ENCODE peak calls at places on chromosomes 7 and 10, in six cellular contexts. L is K562, H is sigmoid colon, P is A549, J is H1, G is tibial nerve. S is an unnamed sample.

GRCh38 chr10:75294866-75295692 is 59.3 kb upstream of the COMTD1 start:
- DNase-seq in H (peak), G (peak), J (no peak), P (peak), L (peak), S (peak)

GRCh38 chr7:155921804-155922506 is 109.7 kb upstream of the SHH start:
- DNase-seq in P (no peak), G (no peak), L (no peak), J (no peak), H (peak), S (peak)

GRCh38 chr10:28676297-28676967 is 889 bp upstream of the BAMBI start:
- DNase-seq in L (no peak), P (no peak), H (peak), J (no peak), G (no peak), S (peak)

GRCh38 chr7:30789334-30789711 is 18.1 kb downstream of the MINDY4 start:
- DNase-seq in H (no peak), G (no peak), J (no peak), L (no peak), P (no peak), S (no peak)

GRCh38 chr7:2637505-2638223 is 5.9 kb downstream of the TTYH3 start:
- DNase-seq in P (no peak), H (peak), J (no peak), G (peak), L (no peak), S (peak)

GRCh38 chr10:60281331-60281730 is 108.3 kb downstream of the ANK3 start:
- DNase-seq in J (no peak), P (no peak), L (no peak), G (no peak), H (no peak), S (no peak)

GRCh38 chr10:45515630-45516029 is 141.6 kb downstream of the ALOX5 start:
- DNase-seq in G (no peak), P (no peak), J (no peak), H (no peak), L (no peak), S (no peak)

GRCh38 chr7:12712236-12712635 is 24.8 kb downstream of the ARL4A start:
- DNase-seq in P (no peak), J (no peak), L (no peak), H (no peak), G (no peak), S (no peak)

GRCh38 chr7:129689995-129690581 is 78.6 kb downstream of the NRF1 start:
- DNase-seq in G (no peak), J (no peak), L (no peak), P (no peak), H (no peak), S (no peak)

GRCh38 chr10:32346551-32347362 is at the start of gene EPC1:
- DNase-seq in G (peak), P (peak), J (peak), H (peak), L (peak), S (peak)

GRCh38 chr10:91162495-91163268 is 57.8 kb upstream of the PCGF5 start:
- DNase-seq in J (no peak), G (peak), L (peak), P (peak), H (peak), S (peak)

GRCh38 chr7:12567015-12567414 is 3.5 kb upstream of the SCIN start:
- DNase-seq in J (no peak), L (no peak), G (no peak), H (no peak), P (no peak), S (no peak)

GRCh38 chr10:31932838-31933237 is 4.2 kb upstream of the ARHGAP12 start:
- DNase-seq in J (no peak), L (no peak), H (no peak), P (no peak), G (no peak), S (no peak)

GRCh38 chr10:2817923-2818322 is 249.4 kb upstream of the PFKP start:
- DNase-seq in G (no peak), J (no peak), P (no peak), L (no peak), H (no peak), S (no peak)

GRCh38 chr10:70354566-70355233 is 27.7 kb downstream of the LRRC20 start:
- DNase-seq in H (peak), P (no peak), L (no peak), J (no peak), G (no peak), S (no peak)

GRCh38 chr7:140475747-140476333 is 3.5 kb downstream of the MKRN1 start:
- DNase-seq in J (no peak), L (peak), P (peak), H (peak), G (no peak), S (peak)

GRCh38 chr7:3140834-3141233 is 97.2 kb upstream of the CARD11 start:
- DNase-seq in J (no peak), P (no peak), G (no peak), H (no peak), L (no peak), S (no peak)

GRCh38 chr7:66524738-66525137 is 103.9 kb upstream of the KCTD7 start:
- DNase-seq in H (no peak), J (no peak), P (no peak), L (no peak), G (no peak), S (no peak)

GRCh38 chr7:127582361-127582760 is 3.0 kb downstream of the GCC1 start:
- DNase-seq in L (no peak), H (peak), J (no peak), G (no peak), P (no peak), S (peak)

GRCh38 chr7:49187543-49188268 is 263.4 kb downstream of the CDC14C start:
- DNase-seq in G (no peak), H (no peak), P (no peak), L (no peak), J (no peak), S (no peak)
- TF ChIP-seq CTCF in G (no peak), H (no peak), P (no peak), L (no peak), J (no peak), S (no peak)

DNA sequence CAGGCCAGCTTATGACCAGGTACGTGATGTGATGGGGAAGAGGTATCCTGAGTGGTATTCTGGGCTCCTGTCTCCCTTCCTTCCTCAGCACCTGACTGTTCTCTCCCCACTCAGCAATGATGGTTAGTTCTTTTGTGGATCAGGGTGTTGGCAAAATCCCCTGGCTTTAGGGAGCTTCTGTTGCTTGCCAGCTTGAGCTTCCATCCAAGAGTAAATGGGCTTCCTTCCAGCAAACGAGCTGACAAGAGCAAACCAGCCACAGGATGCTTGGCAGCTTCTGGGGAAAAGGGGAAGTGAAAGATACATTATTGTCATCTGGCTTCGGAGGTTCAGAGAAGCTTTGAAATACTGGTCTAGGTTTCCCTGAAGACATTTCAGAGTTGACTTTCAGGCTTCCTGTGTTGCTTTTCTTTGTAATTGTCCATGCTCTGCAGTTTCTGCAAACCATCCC is 5.2 kb downstream of the DUSP5 start:
- DNase-seq in P (no peak), G (no peak), J (no peak), L (no peak), H (peak), S (peak)
- TF ChIP-seq EP300 in P (no peak), G (peak), J (no peak), L (no peak), H (no peak), S (no peak)

GRCh38 chr7:106112118-106112971 is at the start of gene SYPL1:
- DNase-seq in H (peak), L (peak), J (peak), G (peak), P (peak), S (peak)
- TF ChIP-seq POLR2A in H (peak), L (peak), J (peak), G (peak), P (peak), S (peak)

GRCh38 chr7:43727003-43727402 is 2.3 kb downstream of the COA1 start:
- DNase-seq in G (no peak), P (no peak), H (no peak), J (no peak), L (no peak), S (no peak)

GRCh38 chr7:43723002-43723331 is 6.4 kb downstream of the COA1 start:
- DNase-seq in J (no peak), G (no peak), H (no peak), P (no peak), L (no peak), S (no peak)

GRCh38 chr7:43727494-43727893 is 1.8 kb downstream of the COA1 start:
- DNase-seq in G (no peak), L (no peak), H (no peak), J (no peak), P (no peak), S (no peak)

GRCh38 chr7:43726466-43726865 is 2.9 kb downstream of the COA1 start:
- DNase-seq in P (no peak), H (no peak), J (no peak), G (no peak), L (no peak), S (no peak)

DNA sequence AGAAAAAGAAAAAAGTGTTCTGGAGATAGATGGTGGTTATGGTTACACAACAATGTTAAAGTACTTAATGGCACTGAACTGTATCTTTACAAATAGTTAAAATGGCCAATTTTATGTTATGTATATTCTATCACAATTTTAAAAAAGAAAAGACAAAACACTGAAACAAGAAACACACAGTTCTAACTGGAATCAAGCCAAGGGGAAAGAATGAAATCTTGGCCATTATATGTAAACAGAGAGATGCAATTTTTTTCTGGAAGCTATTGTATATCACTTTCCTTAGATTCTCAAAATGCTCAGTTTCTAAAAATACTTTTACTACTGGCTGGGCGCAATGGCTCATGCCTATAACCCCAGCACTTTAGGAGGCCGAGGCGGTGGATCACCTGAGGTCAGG is 4.1 kb downstream of the COA1 start:
- DNase-seq in L (no peak), H (no peak), P (no peak), G (no peak), J (no peak), S (no peak)
- TF ChIP-seq CTCF in L (no peak), H (no peak), P (no peak), G (no peak), J (no peak), S (no peak)

GRCh38 chr10:83075395-83076072 is 1063.8 kb upstream of the GHITM start:
- DNase-seq in H (no peak), P (no peak), L (no peak), G (no peak), J (no peak), S (no peak)
- TF ChIP-seq EP300 in H (no peak), P (no peak), L (no peak), G (no peak), J (no peak), S (no peak)

DNA sequence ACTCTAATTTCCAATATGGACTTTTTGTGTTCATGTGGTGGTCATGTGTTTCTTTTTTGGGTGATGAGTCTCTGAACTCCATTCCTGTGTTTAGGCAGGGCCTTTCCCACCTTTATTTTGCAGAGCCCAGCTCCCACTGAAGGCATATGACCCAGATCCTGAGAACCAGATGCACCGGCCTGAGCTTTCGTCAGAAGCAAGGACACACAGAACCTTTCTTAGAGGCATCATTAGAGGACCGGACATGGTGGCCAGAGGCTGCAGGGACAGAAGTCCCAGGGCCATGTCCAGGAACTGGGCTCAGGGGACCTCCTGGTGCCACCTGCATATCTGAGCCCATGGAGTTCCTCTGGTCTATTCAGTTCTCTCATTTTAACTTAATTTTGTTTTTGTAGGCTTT is 200.9 kb upstream of the ZNF32 start:
- DNase-seq in P (no peak), G (no peak), H (no peak), L (no peak), J (no peak), S (no peak)
- TF ChIP-seq POLR2A in P (no peak), G (no peak), H (no peak), L (no peak), J (no peak), S (no peak)

DNA sequence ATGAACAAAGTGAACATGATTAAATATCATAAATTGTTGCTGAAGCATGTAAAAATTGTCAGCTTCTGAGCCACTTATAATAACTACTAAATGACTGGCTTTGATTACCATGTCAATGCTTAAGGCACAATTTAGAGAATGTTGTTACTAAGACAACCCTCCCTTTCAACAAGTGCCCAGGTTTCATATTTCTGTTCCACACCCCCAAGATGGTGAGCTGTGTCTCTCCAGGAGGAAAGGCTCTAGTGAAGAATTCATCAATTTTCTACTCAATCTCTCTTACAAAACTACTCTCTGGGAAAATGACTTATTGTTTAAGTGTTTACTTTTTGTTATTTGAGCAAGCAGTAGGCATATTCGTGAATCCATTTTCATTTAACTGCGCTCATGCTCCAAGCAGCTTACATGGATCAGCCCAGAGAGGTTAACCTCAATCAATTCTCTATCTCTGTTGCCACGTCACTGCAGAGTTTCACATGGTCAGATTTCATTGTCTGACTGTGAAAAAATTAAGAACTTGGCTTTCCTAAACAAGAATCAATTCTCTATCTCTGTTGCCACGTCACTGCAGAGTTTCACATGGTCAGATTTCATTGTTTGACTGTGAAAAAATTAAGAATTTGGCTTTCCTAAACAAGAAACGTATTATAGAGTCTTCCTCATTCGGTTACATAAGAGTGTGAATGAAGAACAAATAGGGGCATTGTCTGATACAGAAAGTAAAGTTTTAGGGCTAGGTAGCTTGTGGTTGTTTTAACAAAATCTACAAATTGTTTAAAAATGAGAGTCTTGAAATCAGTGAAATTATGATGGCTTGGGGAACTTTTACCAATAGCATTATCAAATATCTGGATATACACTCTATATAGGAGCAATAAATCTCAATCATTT is 49.7 kb downstream of the CCDC71L start:
- DNase-seq in J (no peak), P (no peak), H (no peak), L (no peak), G (no peak), S (no peak)
- TF ChIP-seq CTCF in J (no peak), P (no peak), H (no peak), L (no peak), G (no peak), S (no peak)

DNA sequence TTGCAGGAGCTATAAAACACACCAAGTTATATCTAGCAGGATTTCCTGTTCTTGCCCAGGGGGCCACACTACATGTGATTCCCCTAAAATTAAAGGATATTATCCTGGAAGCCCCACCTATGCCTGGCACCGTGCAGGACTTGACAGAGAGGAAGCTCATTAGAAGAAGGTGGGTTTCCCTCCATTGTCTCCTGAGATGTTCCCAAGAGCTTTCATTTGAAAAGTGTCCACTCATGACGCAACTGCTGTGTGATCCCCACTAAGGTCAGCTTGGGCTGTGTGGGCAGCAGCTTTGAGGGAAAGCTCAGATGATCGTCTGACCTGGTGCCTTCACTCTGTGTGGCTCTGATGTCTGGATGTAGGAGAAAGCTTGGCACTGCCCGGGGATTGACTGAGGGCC is 53.5 kb downstream of the RAMP3 start:
- DNase-seq in P (no peak), J (no peak), H (no peak), G (no peak), L (no peak), S (no peak)
- TF ChIP-seq EP300 in P (no peak), J (no peak), H (peak), G (peak), L (no peak), S (peak)

S was measured in transverse colon.